ENCODE peak calls at places on chromosomes 3 and 15, in nine cellular contexts. X is AG10803, O is astrocyte of the spinal cord, S is BE2C, Q is heart right ventricle, M is pancreas, F is body of pancreas, D is endodermal cell, A is fibroblast of villous mesenchyme. G is an unnamed sample.

GRCh38 chr3:55426486-55426885 is 60.6 kb downstream of the WNT5A start:
- DNase-seq in S (no peak), M (no peak), Q (no peak), X (no peak), F (no peak), A (no peak), D (no peak), O (peak), G (no peak)

GRCh38 chr3:72393455-72393854 is 454.8 kb downstream of the SHQ1 start:
- DNase-seq in D (no peak), A (no peak), Q (no peak), F (no peak), O (no peak), S (no peak), X (no peak), M (no peak), G (no peak)

GRCh38 chr3:41974223-41974622 is 12.3 kb upstream of the ULK4 start:
- DNase-seq in Q (no peak), O (no peak), F (no peak), A (peak), S (no peak), X (peak), D (no peak), M (no peak), G (no peak)

GRCh38 chr15:45180201-45180600 is 7.6 kb downstream of the SHF start:
- DNase-seq in A (no peak), Q (no peak), M (no peak), O (peak), F (no peak), D (no peak), S (no peak), X (no peak), G (no peak)

GRCh38 chr3:71131893-71132314 is 451.6 kb downstream of the FOXP1 start:
- DNase-seq in D (no peak), Q (no peak), O (no peak), X (no peak), A (no peak), F (peak), S (no peak), M (no peak), G (no peak)

GRCh38 chr3:20742903-20743302 is 556.9 kb upstream of the SGO1 start:
- DNase-seq in F (no peak), Q (no peak), M (no peak), X (no peak), D (no peak), O (no peak), S (no peak), A (no peak), G (no peak)

GRCh38 chr3:40109641-40110490 is 199.6 kb upstream of the EIF1B start:
- DNase-seq in Q (no peak), M (no peak), A (no peak), S (peak), F (peak), D (peak), O (no peak), X (no peak), G (peak)

GRCh38 chr3:146072061-146072460 is 88.9 kb downstream of the PLOD2 start:
- DNase-seq in F (no peak), O (no peak), Q (no peak), S (no peak), X (no peak), A (no peak), M (no peak), D (no peak), G (no peak)

GRCh38 chr3:122942937-122943827 is 84.4 kb downstream of the SEMA5B start:
- DNase-seq in F (peak), A (peak), M (peak), D (peak), Q (peak), O (peak), X (peak), S (peak), G (peak)

GRCh38 chr15:55357774-55358173 is 38.8 kb downstream of the PIGB start:
- DNase-seq in X (peak), M (no peak), D (no peak), S (no peak), A (peak), O (no peak), F (no peak), Q (no peak), G (no peak)

GRCh38 chr3:127418560-127419099 is 130.8 kb upstream of the PRR20G start:
- DNase-seq in Q (no peak), O (no peak), F (no peak), X (no peak), M (no peak), D (peak), S (no peak), A (no peak), G (no peak)

GRCh38 chr15:72184165-72184811 is 13.3 kb downstream of the GRAMD2A start:
- DNase-seq in A (peak), F (peak), Q (no peak), X (peak), S (no peak), M (no peak), D (peak), O (peak), G (peak)

GRCh38 chr15:34055868-34056595 is 17.0 kb upstream of the AVEN start:
- DNase-seq in M (no peak), O (peak), X (peak), D (no peak), Q (no peak), S (no peak), F (no peak), A (peak), G (no peak)

GRCh38 chr3:12999147-13000140 is 73.8 kb downstream of the IQSEC1 start:
- DNase-seq in S (no peak), A (no peak), M (peak), F (peak), Q (peak), D (no peak), O (no peak), X (no peak), G (no peak)

GRCh38 chr3:176741648-176742047 is 455.6 kb downstream of the TBL1XR1 start:
- DNase-seq in X (no peak), S (no peak), D (no peak), O (no peak), F (no peak), M (no peak), A (no peak), Q (no peak), G (no peak)

GRCh38 chr15:51781506-51781905 is 30.1 kb downstream of the TMOD2 start:
- DNase-seq in F (no peak), A (no peak), M (no peak), Q (no peak), X (no peak), S (no peak), D (no peak), O (no peak), G (no peak)

GRCh38 chr3:58801541-58801940 is 135.0 kb upstream of the FAM3D start:
- DNase-seq in S (no peak), O (no peak), Q (no peak), M (peak), A (no peak), F (no peak), X (no peak), D (no peak), G (peak)

GRCh38 chr3:195401959-195402358 is 40.9 kb downstream of the ACAP2 start:
- DNase-seq in D (no peak), O (no peak), Q (no peak), A (no peak), F (no peak), S (peak), X (no peak), M (no peak), G (no peak)

GRCh38 chr3:24519368-24520100 is 24.9 kb upstream of the THRB start:
- DNase-seq in M (no peak), F (peak), X (no peak), O (no peak), A (no peak), Q (no peak), D (peak), S (no peak), G (no peak)

GRCh38 chr15:89332446-89332845 is 2.2 kb downstream of the POLG start:
- DNase-seq in O (peak), S (peak), A (peak), D (peak), F (no peak), M (no peak), X (peak), Q (no peak), G (peak)

GRCh38 chr15:52348056-52348745 is 52.6 kb upstream of the MYO5C start:
- DNase-seq in X (peak), S (no peak), Q (no peak), A (peak), D (no peak), M (no peak), O (peak), F (no peak), G (peak)

GRCh38 chr15:38187646-38188313 is 64.9 kb upstream of the SPRED1 start:
- DNase-seq in S (no peak), O (no peak), X (no peak), F (no peak), A (no peak), Q (no peak), D (no peak), M (no peak), G (no peak)

GRCh38 chr3:134708671-134709070 is 57.8 kb upstream of the KY start:
- DNase-seq in O (peak), D (no peak), A (no peak), M (no peak), Q (no peak), F (no peak), S (no peak), X (no peak), G (no peak)

GRCh38 chr15:83978588-83978987 is 257.0 kb upstream of the GOLGA6L4 start:
- DNase-seq in O (no peak), X (no peak), S (no peak), Q (no peak), M (no peak), F (peak), D (no peak), A (no peak), G (no peak)

GRCh38 chr3:169542347-169542751 is 121.2 kb downstream of the MECOM start:
- DNase-seq in S (peak), X (no peak), F (no peak), D (no peak), A (no peak), Q (no peak), O (peak), M (no peak), G (no peak)

GRCh38 chr3:107956991-107957467 is 133.8 kb downstream of the CD47 start:
- DNase-seq in S (no peak), D (no peak), Q (peak), O (no peak), X (peak), F (peak), A (peak), M (no peak), G (no peak)

GRCh38 chr15:49247556-49248102 is 77.6 kb downstream of the GALK2 start:
- DNase-seq in M (no peak), S (no peak), Q (no peak), A (peak), X (peak), F (no peak), D (no peak), O (peak), G (no peak)

GRCh38 chr3:146189519-146190173 is 28.7 kb upstream of the PLOD2 start:
- DNase-seq in D (peak), F (peak), M (no peak), Q (no peak), X (peak), A (peak), O (peak), S (peak), G (peak)

GRCh38 chr3:150216041-150216811 is 191.9 kb upstream of the TSC22D2 start:
- DNase-seq in X (peak), O (peak), F (no peak), A (peak), M (no peak), S (no peak), D (no peak), Q (peak), G (peak)

GRCh38 chr3:55486857-55487375 is at the start of gene WNT5A:
- DNase-seq in A (peak), O (peak), X (peak), F (peak), S (no peak), Q (peak), D (peak), M (peak), G (peak)

GRCh38 chr3:169562988-169563774 is 100.3 kb downstream of the MECOM start:
- DNase-seq in D (no peak), O (no peak), S (no peak), M (no peak), X (no peak), A (no peak), F (no peak), Q (no peak), G (peak)

DNA sequence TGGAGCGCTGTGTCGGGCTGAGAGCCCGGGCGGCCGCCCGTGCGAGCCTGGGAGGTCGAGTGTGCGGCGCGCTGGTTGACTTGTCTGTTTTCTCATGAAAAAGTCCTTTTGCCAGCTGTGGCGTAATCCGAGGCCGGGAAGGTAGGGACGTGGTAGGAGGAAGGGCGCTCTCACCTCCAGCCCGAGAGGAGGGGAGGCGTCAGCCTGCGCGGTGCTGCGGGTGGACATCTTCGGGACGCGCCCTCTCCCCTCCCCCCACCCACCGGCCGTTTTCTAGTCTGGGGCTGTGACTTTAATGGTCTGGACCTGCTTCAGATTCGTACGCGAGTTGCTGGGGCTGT is 573 bp downstream of the NCK1 start:
- DNase-seq in M (peak), O (peak), Q (peak), D (no peak), S (peak), X (peak), A (peak), F (peak), G (peak)
- TF ChIP-seq CTCF in M (no peak), O (no peak), Q (no peak), D (peak), S (no peak), X (no peak), A (no peak), F (no peak), G (no peak)

GRCh38 chr3:160757624-160758106 is 1.6 kb downstream of the PPM1L start:
- DNase-seq in X (no peak), M (no peak), Q (no peak), S (no peak), D (no peak), O (no peak), A (no peak), F (no peak), G (no peak)
- H3K4me3 ChIP-seq in X (no peak), M (peak), Q (peak), S (peak), D (peak), O (no peak), A (no peak), F (no peak), G (peak)

DNA sequence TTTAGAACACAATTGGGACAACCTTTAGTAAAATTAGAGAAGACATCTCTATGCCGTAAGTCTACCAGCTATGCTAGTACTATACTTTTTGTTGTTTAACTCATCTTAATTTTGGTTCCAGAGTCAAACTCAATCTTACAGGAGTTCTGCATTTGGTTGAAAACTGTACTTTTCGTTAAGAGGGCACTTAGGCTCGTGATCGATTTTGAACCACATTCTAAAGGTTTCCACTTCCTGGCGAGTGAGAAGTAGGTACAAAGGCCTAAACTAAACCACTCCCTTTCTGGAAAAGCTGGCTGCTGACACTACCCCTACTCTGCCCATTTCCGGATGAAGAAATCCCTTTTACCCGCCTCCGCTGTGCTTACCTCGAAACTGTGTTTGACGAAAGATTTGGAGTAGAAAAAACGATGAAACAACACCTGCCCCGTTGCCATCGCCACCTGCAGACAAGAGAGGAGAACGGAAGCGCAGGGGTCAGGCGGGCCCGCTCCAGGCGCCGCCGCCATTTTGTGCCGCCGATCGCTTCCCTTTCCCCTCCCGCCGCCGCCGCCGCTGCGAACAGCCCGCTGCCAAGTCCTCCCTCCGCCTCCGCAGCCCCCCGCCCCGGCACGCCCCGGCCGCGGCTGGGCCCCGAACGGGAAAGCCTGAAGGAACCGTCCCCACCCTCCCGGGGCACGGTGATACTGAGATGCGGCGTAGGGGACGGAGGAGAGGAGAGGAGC is 748 bp downstream of the CCNL1 start:
- DNase-seq in Q (peak), X (peak), D (peak), O (peak), S (peak), M (peak), F (peak), A (peak), G (peak)
- TF ChIP-seq CTCF in Q (peak), X (peak), D (peak), O (peak), S (peak), M (no peak), F (no peak), A (peak), G (no peak)

DNA sequence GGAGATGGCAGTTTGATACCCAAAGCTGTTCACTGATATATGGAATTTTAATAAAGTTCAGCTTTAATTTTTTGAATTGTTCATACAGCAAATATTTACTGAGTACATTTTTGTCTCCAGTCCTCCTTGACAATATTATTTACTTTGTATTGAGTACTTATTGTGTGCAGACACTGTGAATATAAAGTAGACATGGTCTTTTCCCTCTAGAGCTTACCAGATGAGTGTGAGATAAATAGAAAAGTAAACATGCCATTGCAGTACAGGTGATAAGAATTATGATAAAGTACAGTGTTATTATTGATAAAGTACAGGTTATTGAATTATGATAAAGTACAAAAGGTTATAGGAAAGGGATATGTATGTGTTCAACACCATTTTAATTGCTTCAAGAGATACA is 2.1 kb downstream of the UBA5 start:
- DNase-seq in O (no peak), X (no peak), Q (no peak), A (no peak), S (no peak), F (no peak), D (no peak), M (no peak), G (no peak)
- H3K4me3 ChIP-seq in O (no peak), X (peak), Q (peak), A (no peak), S (peak), F (no peak), D (peak), M (peak), G (no peak)

GRCh38 chr15:98568382-98569017 is 79.8 kb upstream of the IGF1R start:
- DNase-seq in M (no peak), Q (no peak), S (no peak), O (no peak), D (no peak), F (no peak), X (no peak), A (peak), G (no peak)
- TF ChIP-seq CTCF in M (no peak), Q (peak), S (peak), O (no peak), D (peak), F (peak), X (peak), A (peak), G (peak)